ENCODE peak calls at places on chromosomes 13 and 19, in nine cellular contexts. F is left lung, R is left ventricle myocardium inferior, J is upper lobe of left lung, B is HCT116, X is heart right ventricle, Q is H7, H is uterus, A is mesendoderm. O is an unnamed sample.

GRCh38 chr19:55447421-55448174 is 4.5 kb upstream of the SHISA7 start:
- DNase-seq in F (no peak), R (no peak), J (no peak), B (no peak), X (no peak), Q (peak; percentile 67), H (no peak), A (peak; percentile 62), O (no peak)

GRCh38 chr13:80259159-80259558 is 81.8 kb downstream of the SPRY2 start:
- DNase-seq in F (no peak), R (no peak), J (no peak), B (no peak), X (no peak), Q (no peak), H (no peak), A (no peak), O (no peak)

GRCh38 chr13:33721719-33722118 is 96.2 kb upstream of the RFC3 start:
- DNase-seq in F (no peak), R (no peak), J (no peak), B (no peak), X (no peak), Q (no peak), H (no peak), A (no peak), O (no peak)

GRCh38 chr13:46119883-46120614 is 15.2 kb upstream of the CPB2 start:
- DNase-seq in F (peak; percentile 43), R (no peak), J (no peak), B (peak; percentile 39), X (no peak), Q (no peak), H (peak; percentile 25), A (peak; percentile 85), O (no peak)

GRCh38 chr19:29482855-29483640 is 42.7 kb upstream of the VSTM2B start:
- DNase-seq in F (no peak), R (no peak), J (peak; percentile 27), B (no peak), X (no peak), Q (no peak), H (no peak), A (no peak), O (no peak)

GRCh38 chr19:2039082-2039958 is 11.7 kb downstream of the MKNK2 start:
- DNase-seq in F (no peak), R (no peak), J (peak; percentile 80), B (no peak), X (no peak), Q (no peak), H (no peak), A (no peak), O (peak; percentile 48)

GRCh38 chr13:90201198-90201597 is 1146.3 kb upstream of the MIR17HG start:
- DNase-seq in F (no peak), R (no peak), J (no peak), B (no peak), X (no peak), Q (no peak), H (no peak), A (no peak), O (no peak)

GRCh38 chr19:58021541-58022282 is 12.1 kb upstream of the ZSCAN1 start:
- DNase-seq in F (no peak), R (no peak), J (peak; percentile 49), B (no peak), X (no peak), Q (peak; percentile 86), H (peak; percentile 61), A (peak; percentile 92), O (peak; percentile 66)

GRCh38 chr13:112456138-112457056 is 80.2 kb downstream of the SPACA7 start:
- DNase-seq in F (no peak), R (no peak), J (no peak), B (no peak), X (no peak), Q (peak; percentile 54), H (no peak), A (no peak), O (no peak)

GRCh38 chr19:29666634-29667389 is 1.6 kb downstream of the PLEKHF1 start:
- DNase-seq in F (no peak), R (peak; percentile 79), J (no peak), B (no peak), X (peak; percentile 74), Q (peak; percentile 84), H (peak; percentile 87), A (peak; percentile 75), O (no peak)

GRCh38 chr13:110343241-110343865 is 36.3 kb downstream of the COL4A2 start:
- DNase-seq in F (no peak), R (no peak), J (no peak), B (peak; percentile 15), X (no peak), Q (no peak), H (no peak), A (no peak), O (no peak)

DNA sequence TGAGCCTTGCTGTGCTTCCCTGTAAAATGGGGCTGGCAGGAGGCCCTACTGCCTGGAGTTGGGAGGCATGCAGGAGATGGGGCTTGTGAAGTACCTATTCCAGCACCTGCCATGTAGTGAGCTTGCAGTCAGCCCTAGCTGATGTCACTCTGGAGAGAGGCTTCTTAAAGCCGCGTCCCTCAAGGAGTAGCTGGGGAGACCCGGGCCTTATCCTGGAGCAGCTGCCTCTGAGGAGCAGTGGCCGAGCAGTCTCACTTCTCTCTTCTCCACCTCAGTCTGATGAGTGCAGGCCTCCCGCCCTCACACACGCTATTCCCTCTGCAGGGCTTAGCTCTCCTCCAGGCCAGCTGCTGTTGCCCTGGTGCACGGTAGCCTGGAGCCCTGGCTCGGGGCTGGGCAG is 18.0 kb downstream of the CLASRP start:
- DNase-seq in F (no peak), R (no peak), J (no peak), B (no peak), X (no peak), Q (no peak), H (no peak), A (no peak), O (no peak)
- H3K36me3 ChIP-seq in F (peaks cover 100% of the 10 kb centered on the region), R (peaks cover 98% of the 10 kb centered on the region), J (peaks cover 53% of the 10 kb centered on the region), B (peaks cover 38% of the 10 kb centered on the region), X (peaks cover 12% of the 10 kb centered on the region), Q (peaks cover 56% of the 10 kb centered on the region), H (no peaks in the 10 kb centered on the region), A (peaks cover 23% of the 10 kb centered on the region), O (peaks cover 7% of the 10 kb centered on the region)

GRCh38 chr13:32060319-32060924 is 28.8 kb downstream of the FRY start:
- DNase-seq in F (no peak), R (peak; percentile 35), J (no peak), B (no peak), X (no peak), Q (no peak), H (no peak), A (peak; percentile 56), O (no peak)
- H3K36me3 ChIP-seq in F (no peaks in the 10 kb centered on the region), R (no peaks in the 10 kb centered on the region), J (no peaks in the 10 kb centered on the region), B (no peaks in the 10 kb centered on the region), X (no peaks in the 10 kb centered on the region), Q (no peaks in the 10 kb centered on the region), H (no peaks in the 10 kb centered on the region), A (no peaks in the 10 kb centered on the region), O (no peaks in the 10 kb centered on the region)

GRCh38 chr19:49004133-49004532 is 10.4 kb downstream of the RUVBL2 start:
- DNase-seq in F (no peak), R (no peak), J (peak; percentile 66), B (no peak), X (no peak), Q (no peak), H (no peak), A (no peak), O (no peak)

GRCh38 chr19:49010453-49010852 is 6.4 kb downstream of the LHB start:
- DNase-seq in F (no peak), R (no peak), J (peak; percentile 53), B (no peak), X (no peak), Q (no peak), H (no peak), A (no peak), O (no peak)

GRCh38 chr19:49009828-49010227 is 7.1 kb downstream of the LHB start:
- DNase-seq in F (no peak), R (no peak), J (peak; percentile 53), B (no peak), X (no peak), Q (peak; percentile 62), H (no peak), A (no peak), O (no peak)

GRCh38 chr19:49006905-49007304 is 10.0 kb downstream of the LHB start:
- DNase-seq in F (no peak), R (no peak), J (peak; percentile 82), B (no peak), X (no peak), Q (no peak), H (no peak), A (no peak), O (no peak)

DNA sequence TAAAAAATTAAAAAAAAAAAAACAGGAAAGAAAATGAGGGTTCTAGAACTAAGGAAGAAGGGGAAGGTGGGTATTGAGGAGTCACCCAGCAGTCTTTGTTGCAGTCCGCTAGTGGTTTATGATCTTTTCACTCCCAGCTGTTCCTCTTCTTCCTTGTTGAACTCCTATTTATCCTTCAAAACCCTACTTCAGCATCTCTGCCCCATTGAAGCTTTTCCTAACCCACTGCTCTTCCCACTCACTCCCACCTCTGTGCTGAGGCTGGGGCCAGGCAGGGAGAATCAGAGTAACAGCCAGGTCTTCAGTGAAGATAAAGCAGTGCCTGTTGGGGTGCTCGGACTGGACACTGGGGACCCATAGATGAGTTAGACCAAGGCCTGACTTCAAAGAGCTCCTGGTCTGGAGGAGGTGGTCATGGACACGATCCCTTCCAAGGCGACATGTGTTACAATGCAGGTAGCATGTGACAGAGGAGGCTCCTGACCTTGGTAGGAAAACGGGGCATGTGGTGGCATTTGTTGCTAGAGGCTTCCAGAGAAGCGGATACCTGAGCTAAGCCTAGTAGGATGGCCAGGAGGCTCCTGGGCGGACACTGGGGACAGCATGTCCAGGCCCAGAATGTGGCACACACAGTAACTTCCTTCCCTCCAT is 11.4 kb downstream of the RUVBL2 start:
- DNase-seq in F (no peak), R (no peak), J (no peak), B (no peak), X (no peak), Q (no peak), H (no peak), A (no peak), O (no peak)
- H3K36me3 ChIP-seq in F (peaks cover 89% of the 10 kb centered on the region), R (peaks cover 83% of the 10 kb centered on the region), J (peaks cover 22% of the 10 kb centered on the region), B (peaks cover 45% of the 10 kb centered on the region), X (peaks cover 7% of the 10 kb centered on the region), Q (peaks cover 40% of the 10 kb centered on the region), H (no peaks in the 10 kb centered on the region), A (peaks cover 16% of the 10 kb centered on the region), O (peaks cover 4% of the 10 kb centered on the region)

DNA sequence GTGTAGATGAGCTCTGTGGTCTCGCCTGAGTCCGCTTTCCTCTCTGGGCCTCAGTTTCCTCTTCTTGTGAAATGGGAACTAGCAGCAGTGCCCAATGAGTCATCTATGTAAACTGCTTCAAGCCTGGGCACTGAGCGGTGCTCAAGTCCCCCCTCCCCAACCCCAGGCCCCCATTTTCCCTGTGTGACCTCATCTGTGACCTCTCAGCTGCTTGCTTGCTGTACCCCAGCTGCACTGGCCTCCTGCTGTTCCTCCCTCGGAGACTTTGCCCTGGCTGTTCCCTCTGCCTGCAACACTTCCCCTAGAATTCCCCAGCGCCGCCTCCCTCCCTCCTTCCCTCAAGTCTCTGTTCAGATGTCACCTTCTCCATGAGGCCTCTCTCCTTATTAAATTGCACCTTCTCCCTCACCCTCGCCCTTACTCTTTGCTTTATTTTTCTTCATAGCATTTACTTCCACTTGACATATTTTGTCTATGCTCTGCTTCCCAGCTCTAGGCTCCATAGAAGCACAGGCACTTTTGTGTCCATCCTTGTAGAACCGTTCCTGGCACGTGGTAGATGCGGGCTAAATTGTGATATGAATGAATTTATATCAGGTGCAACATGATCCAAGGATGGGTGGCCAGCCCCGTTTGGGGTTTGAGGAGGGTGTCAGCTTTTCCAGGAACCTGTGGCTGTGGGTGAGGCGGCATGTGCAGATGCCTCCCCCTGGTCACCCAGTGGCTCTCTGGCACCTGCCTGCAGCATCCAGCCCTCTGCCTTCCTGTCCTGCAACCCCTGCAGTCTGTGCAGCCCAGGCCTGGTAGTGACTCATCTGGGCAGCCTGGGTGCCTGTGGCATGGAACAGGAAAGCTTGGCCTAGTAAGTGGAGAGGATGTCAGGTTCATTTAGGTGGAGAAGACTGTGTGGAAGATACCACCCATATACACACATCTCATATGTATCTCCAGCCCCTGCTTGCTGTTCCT is 26.3 kb downstream of the SIPA1L3 start:
- DNase-seq in F (peak; percentile 46), R (peak; percentile 16), J (no peak), B (no peak), X (no peak), Q (peak; percentile 59), H (no peak), A (peak; percentile 28), O (no peak)
- H3K36me3 ChIP-seq in F (no peaks in the 10 kb centered on the region), R (peaks cover 8% of the 10 kb centered on the region), J (no peaks in the 10 kb centered on the region), B (no peaks in the 10 kb centered on the region), X (no peaks in the 10 kb centered on the region), Q (peaks cover 2% of the 10 kb centered on the region), H (no peaks in the 10 kb centered on the region), A (no peaks in the 10 kb centered on the region), O (no peaks in the 10 kb centered on the region)

O was measured in aorta.